ENCODE peak calls at places on chromosomes 11 and 22, in six cellular contexts. Z, Y, G, P, H and L are unnamed samples.
A peak's percentile ranks its signal among the peaks of the same experiment; 100 is the strongest.

GRCh38 chr11:44760917-44761545 is 34.3 kb downstream of the TSPAN18 start:
- DNase-seq in Y (peak; percentile 44), Z (no peak), P (no peak), G (peak; percentile 31), H (peak; percentile 66), L (no peak)

GRCh38 chr11:111440416-111441205 is 61.5 kb upstream of the POU2AF1 start:
- DNase-seq in G (no peak), Y (no peak), P (no peak), Z (no peak), H (no peak), L (no peak)

GRCh38 chr22:35470903-35471321 is 69.7 kb upstream of the RASD2 start:
- DNase-seq in G (no peak), H (no peak), Z (no peak), Y (peak; percentile 28), P (no peak), L (no peak)

GRCh38 chr22:43128928-43129424 is 14.2 kb downstream of the MCAT start:
- DNase-seq in P (no peak), H (no peak), Z (no peak), G (peak; percentile 82), Y (no peak), L (no peak)

GRCh38 chr22:35634981-35635540 is 13.2 kb upstream of the APOL6 start:
- DNase-seq in Z (no peak), P (no peak), G (no peak), Y (no peak), H (no peak), L (no peak)

GRCh38 chr22:42928969-42929837 is 72.1 kb upstream of the ARFGAP3 start:
- DNase-seq in P (no peak), Y (no peak), H (no peak), G (no peak), Z (peak; percentile 61), L (no peak)

GRCh38 chr11:133501643-133502535 is 30.4 kb downstream of the OPCML start:
- DNase-seq in Z (no peak), P (no peak), G (no peak), H (no peak), Y (no peak), L (peak; percentile 89)

GRCh38 chr11:12100886-12101285 is 9.5 kb upstream of the MICAL2 start:
- DNase-seq in P (no peak), H (no peak), Z (no peak), Y (no peak), G (no peak), L (no peak)

GRCh38 chr22:22772396-22772795 is 115.2 kb upstream of the IGLL5 start:
- DNase-seq in H (no peak), Y (no peak), Z (no peak), G (no peak), P (no peak), L (no peak)

GRCh38 chr11:8040261-8040920 is 40.6 kb upstream of the TUB start:
- DNase-seq in Y (no peak), Z (no peak), G (no peak), H (no peak), P (no peak), L (no peak)

GRCh38 chr11:83819936-83820549 is 533.9 kb upstream of the CCDC90B start:
- DNase-seq in G (no peak), P (peak; percentile 57), Z (no peak), Y (peak; percentile 35), H (no peak), L (no peak)

GRCh38 chr22:38111941-38112355 is 1.5 kb upstream of the BAIAP2L2 start:
- DNase-seq in P (no peak), Y (no peak), Z (no peak), H (no peak), G (peak; percentile 53), L (no peak)

GRCh38 chr11:92227233-92227593 is 2.6 kb downstream of the FAT3 start:
- DNase-seq in P (no peak), Y (no peak), H (no peak), Z (no peak), G (no peak), L (no peak)

GRCh38 chr11:19263333-19263732 is 22.6 kb upstream of the E2F8 start:
- DNase-seq in H (no peak), P (no peak), Y (no peak), G (no peak), Z (no peak), L (no peak)

GRCh38 chr22:32309585-32310251 is 47.9 kb upstream of the RFPL3 start:
- DNase-seq in Y (no peak), H (no peak), P (no peak), G (no peak), Z (no peak), L (peak; percentile 42)

GRCh38 chr11:125588505-125588904 is 4.1 kb upstream of the STT3A start:
- DNase-seq in Z (no peak), G (no peak), H (no peak), Y (peak; percentile 16), P (no peak), L (no peak)

DNA sequence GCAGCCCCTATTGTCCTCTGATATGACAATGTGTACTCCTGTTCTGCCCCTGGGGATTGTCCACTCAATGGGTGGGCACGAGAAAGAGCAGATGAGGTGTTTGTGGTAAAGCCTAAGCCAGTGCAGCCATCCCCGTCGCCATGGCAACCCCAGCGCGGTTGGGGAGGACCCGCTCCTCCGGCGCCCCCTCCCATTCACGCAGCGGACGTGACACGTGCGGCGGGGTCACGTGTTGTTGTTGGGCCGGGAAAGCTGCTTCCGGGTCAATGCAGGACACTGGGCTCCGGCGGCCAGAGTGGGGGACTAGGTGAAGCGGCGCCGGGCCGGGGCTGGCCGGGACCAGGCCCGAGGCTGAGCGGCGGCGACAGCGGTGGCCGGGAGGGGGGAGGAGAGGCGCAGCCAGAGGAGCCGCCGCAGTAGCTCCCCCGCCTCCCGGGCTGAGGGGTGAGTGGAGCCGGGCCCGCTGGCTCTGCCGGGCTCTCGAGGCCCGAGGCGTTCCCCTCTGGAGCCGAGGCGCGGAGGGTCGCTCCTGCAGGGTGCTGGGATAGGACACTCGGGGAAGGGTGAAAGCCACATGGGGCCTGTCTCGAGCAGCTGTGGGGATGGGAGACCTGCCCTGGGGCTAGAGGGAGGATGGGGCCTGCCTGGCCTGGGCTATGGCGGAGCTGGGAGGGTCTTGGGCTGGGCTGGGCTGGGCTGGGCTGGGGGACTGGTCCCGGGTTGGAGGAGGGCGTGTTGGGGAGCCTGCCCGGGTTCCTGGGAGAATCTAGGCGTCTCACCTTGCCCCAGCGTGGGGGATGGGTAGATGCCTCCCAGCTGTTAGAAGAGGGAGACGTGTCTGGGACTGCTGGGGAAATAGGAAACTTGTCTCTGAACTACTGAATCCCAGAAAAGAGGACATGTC is at the start of gene TBCEL:
- DNase-seq in Y (peak; percentile 56), Z (peak; percentile 54), H (peak; percentile 93), G (peak; percentile 77), P (peak; percentile 64), L (peak; percentile 94)
- TF ChIP-seq POLR2A in Y (peak; percentile 27), Z (peak; percentile 75), H (no peak), G (no peak), P (peak; percentile 36), L (no peak)

GRCh38 chr11:65572356-65573043 is at the start of gene FAM89B:
- DNase-seq in H (peak; percentile 93), P (peak; percentile 89), G (peak; percentile 93), Y (no peak), Z (no peak), L (peak; percentile 97)
- H3K4me1 ChIP-seq in H (peaks cover 18% of the 10 kb centered on the region), P (peaks cover 49% of the 10 kb centered on the region), G (peaks cover 69% of the 10 kb centered on the region), Y (peaks cover 48% of the 10 kb centered on the region), Z (peaks cover 28% of the 10 kb centered on the region), L (peaks cover 79% of the 10 kb centered on the region)

GRCh38 chr11:46345131-46345597 is 2.1 kb upstream of the DGKZ start:
- DNase-seq in G (no peak), Z (no peak), H (no peak), Y (no peak), P (peak; percentile 67), L (no peak)
- H3K4me3 ChIP-seq in G (peak overlapping the region; percentile 93), Z (peak overlapping the region; percentile 79), H (no peak overlapping the region), Y (no peak overlapping the region), P (peak overlapping the region; percentile 8), L (peak overlapping the region; percentile 93)

DNA sequence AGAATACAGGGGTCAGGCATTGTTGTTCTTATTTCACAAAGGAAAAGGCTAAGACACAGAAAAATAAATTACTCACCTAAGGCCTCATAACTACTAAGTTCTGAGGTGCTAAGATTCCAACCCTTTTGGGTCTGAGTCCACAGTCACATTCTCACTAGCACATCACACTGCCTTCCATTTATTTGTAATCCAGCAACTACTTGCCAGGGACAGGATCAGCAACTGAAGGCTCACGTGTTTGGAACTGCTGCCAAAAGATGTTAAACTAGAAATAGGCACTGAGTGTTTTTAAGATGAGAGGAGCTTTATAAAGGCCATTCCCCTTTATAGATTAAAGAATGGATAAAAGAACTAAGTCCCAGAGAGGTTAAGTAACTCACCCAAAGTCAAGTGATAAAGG is 58.0 kb downstream of the CADM1 start:
- DNase-seq in P (no peak), Y (no peak), Z (no peak), H (no peak), G (no peak), L (no peak)
- TF ChIP-seq POLR2A in P (no peak), Y (no peak), Z (no peak), H (no peak), G (no peak), L (no peak)

DNA sequence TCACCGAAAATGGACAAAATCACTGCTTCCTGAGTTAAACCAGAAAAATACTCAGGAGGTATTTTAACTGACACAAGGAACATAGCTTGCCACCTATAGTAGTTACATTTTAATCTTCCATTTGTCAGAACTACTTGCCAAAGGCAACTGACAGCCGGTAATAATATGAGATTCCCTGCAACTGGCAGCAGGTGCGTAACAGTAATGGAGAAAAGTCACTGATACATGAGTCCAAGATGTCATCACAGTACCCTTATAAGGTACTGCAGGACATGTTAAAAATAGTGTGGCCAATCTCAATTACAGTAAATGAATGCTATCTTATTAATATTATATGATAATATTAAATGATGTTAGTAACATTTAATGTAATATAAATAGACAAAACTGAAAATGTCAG is 21.1 kb upstream of the ARHGAP32 start:
- DNase-seq in H (no peak), Z (no peak), Y (no peak), P (no peak), G (no peak), L (no peak)
- H3K4me1 ChIP-seq in H (no peaks in the 10 kb centered on the region), Z (no peaks in the 10 kb centered on the region), Y (no peaks in the 10 kb centered on the region), P (no peaks in the 10 kb centered on the region), G (no peaks in the 10 kb centered on the region), L (peaks cover 16% of the 10 kb centered on the region)

GRCh38 chr11:118610220-118610772 is 2.9 kb downstream of the PHLDB1 start:
- DNase-seq in H (no peak), P (no peak), G (peak; percentile 26), Y (no peak), Z (no peak), L (no peak)
- H3K4me3 ChIP-seq in H (peak overlapping the region; percentile 76), P (peak overlapping the region; percentile 19), G (peak overlapping the region; percentile 47), Y (no peak overlapping the region), Z (peak overlapping the region; percentile 6), L (peak overlapping the region; percentile 86)

DNA sequence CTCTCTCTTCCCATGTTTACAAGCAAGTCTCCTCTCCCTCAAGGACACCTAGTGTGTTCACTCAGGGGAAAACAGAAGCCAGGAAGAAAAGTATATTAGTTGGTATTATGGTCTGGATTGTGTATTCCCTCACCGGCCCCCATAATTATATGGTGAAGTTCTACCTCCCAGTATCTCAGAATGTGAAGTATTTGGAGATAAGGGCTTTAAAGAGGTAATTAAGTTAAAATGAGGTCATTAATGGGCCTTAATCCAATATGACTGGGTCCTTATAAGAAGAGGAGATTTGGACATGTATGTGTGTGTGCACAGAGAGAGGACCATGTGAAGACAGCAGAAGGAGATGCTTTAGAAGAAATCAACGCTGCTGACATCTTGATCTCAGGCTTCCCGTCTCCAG is 26.5 kb upstream of the THY1 start:
- DNase-seq in G (no peak), Y (no peak), P (no peak), H (no peak), Z (no peak), L (no peak)
- TF ChIP-seq POLR2A in G (no peak), Y (no peak), P (no peak), H (no peak), Z (no peak), L (no peak)